ENCODE peak calls at places on chromosome 9, in six cellular contexts. One of them, this sample, is unnamed. For H3K9me3, the result is how much of the 10 kb centered on the place peaks cover.

GRCh38 chr9:125701351-125701750 is 5.7 kb downstream of the MAPKAP1 start:
- DNase-seq in left lung: no peak
- DNase-seq in mucosa of descending colon: no peak
- DNase-seq in neural progenitor cell: no peak
- DNase-seq in left ventricle myocardium inferior: no peak
- DNase-seq in esophagus squamous epithelium: no peak
- DNase-seq in this sample: no peak

GRCh38 chr9:126650404-126650804 is 36.7 kb downstream of the LMX1B start:
- DNase-seq in left lung: no peak
- DNase-seq in left ventricle myocardium inferior: no peak
- DNase-seq in mucosa of descending colon: no peak
- DNase-seq in neural progenitor cell: no peak
- DNase-seq in esophagus squamous epithelium: no peak
- DNase-seq in this sample: no peak

GRCh38 chr9:86337469-86338107 is 16.6 kb downstream of the TUT7 start:
- DNase-seq in left lung: no peak
- DNase-seq in esophagus squamous epithelium: no peak
- DNase-seq in neural progenitor cell: no peak
- DNase-seq in mucosa of descending colon: no peak
- DNase-seq in left ventricle myocardium inferior: no peak
- DNase-seq in this sample: no peak

GRCh38 chr9:90219548-90220118 is 423.0 kb downstream of the DIRAS2 start:
- DNase-seq in neural progenitor cell: peak
- DNase-seq in esophagus squamous epithelium: no peak
- DNase-seq in left lung: peak
- DNase-seq in left ventricle myocardium inferior: no peak
- DNase-seq in mucosa of descending colon: no peak
- DNase-seq in this sample: no peak

GRCh38 chr9:98766548-98766947 is 29.8 kb downstream of the ANKS6 start:
- DNase-seq in esophagus squamous epithelium: no peak
- DNase-seq in left lung: no peak
- DNase-seq in left ventricle myocardium inferior: no peak
- DNase-seq in mucosa of descending colon: no peak
- DNase-seq in neural progenitor cell: no peak
- DNase-seq in this sample: no peak

GRCh38 chr9:102069969-102070368 is 331.5 kb upstream of the GRIN3A start:
- DNase-seq in neural progenitor cell: no peak
- DNase-seq in left ventricle myocardium inferior: no peak
- DNase-seq in esophagus squamous epithelium: no peak
- DNase-seq in left lung: no peak
- DNase-seq in mucosa of descending colon: no peak
- DNase-seq in this sample: no peak

GRCh38 chr9:126534431-126535186 is 79.1 kb upstream of the LMX1B start:
- DNase-seq in neural progenitor cell: peak
- DNase-seq in mucosa of descending colon: no peak
- DNase-seq in left lung: peak
- DNase-seq in left ventricle myocardium inferior: no peak
- DNase-seq in esophagus squamous epithelium: no peak
- DNase-seq in this sample: no peak

GRCh38 chr9:87236546-87236945 is 261.1 kb upstream of the DAPK1 start:
- DNase-seq in neural progenitor cell: no peak
- DNase-seq in left lung: no peak
- DNase-seq in esophagus squamous epithelium: no peak
- DNase-seq in left ventricle myocardium inferior: no peak
- DNase-seq in mucosa of descending colon: no peak
- DNase-seq in this sample: no peak

GRCh38 chr9:32635362-32635761 is at the start of gene TAF1L:
- DNase-seq in esophagus squamous epithelium: no peak
- DNase-seq in left lung: no peak
- DNase-seq in mucosa of descending colon: no peak
- DNase-seq in neural progenitor cell: no peak
- DNase-seq in left ventricle myocardium inferior: no peak
- DNase-seq in this sample: no peak

GRCh38 chr9:124695280-124695890 is 75.7 kb downstream of the NR6A1 start:
- DNase-seq in esophagus squamous epithelium: no peak
- DNase-seq in left ventricle myocardium inferior: no peak
- DNase-seq in mucosa of descending colon: no peak
- DNase-seq in neural progenitor cell: peak
- DNase-seq in left lung: no peak
- DNase-seq in this sample: peak

GRCh38 chr9:32395483-32396216 is 11.2 kb downstream of the ACO1 start:
- DNase-seq in mucosa of descending colon: no peak
- DNase-seq in esophagus squamous epithelium: no peak
- DNase-seq in left lung: no peak
- DNase-seq in neural progenitor cell: no peak
- DNase-seq in left ventricle myocardium inferior: peak
- DNase-seq in this sample: peak

GRCh38 chr9:17204611-17205165 is 69.8 kb downstream of the CNTLN start:
- DNase-seq in mucosa of descending colon: no peak
- DNase-seq in esophagus squamous epithelium: no peak
- DNase-seq in left lung: peak
- DNase-seq in left ventricle myocardium inferior: no peak
- DNase-seq in neural progenitor cell: peak
- DNase-seq in this sample: no peak

GRCh38 chr9:17004500-17004899 is 130.3 kb upstream of the CNTLN start:
- DNase-seq in neural progenitor cell: no peak
- DNase-seq in left ventricle myocardium inferior: no peak
- DNase-seq in esophagus squamous epithelium: no peak
- DNase-seq in mucosa of descending colon: no peak
- DNase-seq in left lung: no peak
- DNase-seq in this sample: no peak

GRCh38 chr9:70120834-70121510 is 77.3 kb downstream of the MAMDC2 start:
- DNase-seq in left lung: peak
- DNase-seq in neural progenitor cell: peak
- DNase-seq in esophagus squamous epithelium: no peak
- DNase-seq in mucosa of descending colon: peak
- DNase-seq in left ventricle myocardium inferior: peak
- DNase-seq in this sample: peak

GRCh38 chr9:20292002-20292401 is 330.3 kb downstream of the MLLT3 start:
- DNase-seq in left lung: no peak
- DNase-seq in mucosa of descending colon: no peak
- DNase-seq in neural progenitor cell: no peak
- DNase-seq in esophagus squamous epithelium: no peak
- DNase-seq in left ventricle myocardium inferior: no peak
- DNase-seq in this sample: no peak

GRCh38 chr9:97567182-97567893 is 65.8 kb downstream of the TSTD2 start:
- DNase-seq in left lung: no peak
- DNase-seq in mucosa of descending colon: no peak
- DNase-seq in neural progenitor cell: no peak
- DNase-seq in left ventricle myocardium inferior: no peak
- DNase-seq in esophagus squamous epithelium: no peak
- DNase-seq in this sample: no peak

GRCh38 chr9:6811436-6811835 is 53.7 kb downstream of the KDM4C start:
- DNase-seq in left lung: no peak
- DNase-seq in neural progenitor cell: no peak
- DNase-seq in esophagus squamous epithelium: no peak
- DNase-seq in mucosa of descending colon: no peak
- DNase-seq in left ventricle myocardium inferior: no peak
- DNase-seq in this sample: no peak

GRCh38 chr9:13810510-13810909 is 503.4 kb downstream of the NFIB start:
- DNase-seq in mucosa of descending colon: no peak
- DNase-seq in left lung: peak
- DNase-seq in neural progenitor cell: no peak
- DNase-seq in esophagus squamous epithelium: no peak
- DNase-seq in left ventricle myocardium inferior: no peak
- DNase-seq in this sample: no peak

GRCh38 chr9:95516221-95516735 is 493 bp downstream of the PTCH1 start:
- DNase-seq in mucosa of descending colon: no peak
- DNase-seq in esophagus squamous epithelium: no peak
- DNase-seq in left ventricle myocardium inferior: no peak
- DNase-seq in left lung: no peak
- DNase-seq in neural progenitor cell: peak
- DNase-seq in this sample: no peak

GRCh38 chr9:126505697-126506346 is 107.9 kb upstream of the LMX1B start:
- DNase-seq in mucosa of descending colon: no peak
- DNase-seq in left ventricle myocardium inferior: no peak
- DNase-seq in neural progenitor cell: no peak
- DNase-seq in left lung: no peak
- DNase-seq in esophagus squamous epithelium: no peak
- DNase-seq in this sample: peak

GRCh38 chr9:33375238-33375840 is 27.0 kb downstream of the AQP7 start:
- DNase-seq in left lung: no peak
- DNase-seq in mucosa of descending colon: no peak
- DNase-seq in neural progenitor cell: peak
- DNase-seq in esophagus squamous epithelium: no peak
- DNase-seq in left ventricle myocardium inferior: no peak
- DNase-seq in this sample: no peak

GRCh38 chr9:38347946-38348345 is 44.6 kb upstream of the ALDH1B1 start:
- DNase-seq in esophagus squamous epithelium: no peak
- DNase-seq in left ventricle myocardium inferior: no peak
- DNase-seq in mucosa of descending colon: no peak
- DNase-seq in neural progenitor cell: no peak
- DNase-seq in left lung: no peak
- DNase-seq in this sample: no peak

GRCh38 chr9:31700252-31701045 is 684.0 kb upstream of the ACO1 start:
- DNase-seq in left ventricle myocardium inferior: no peak
- DNase-seq in esophagus squamous epithelium: no peak
- DNase-seq in left lung: no peak
- DNase-seq in neural progenitor cell: no peak
- DNase-seq in mucosa of descending colon: no peak
- DNase-seq in this sample: no peak

GRCh38 chr9:131062979-131063378 is 33.4 kb upstream of the AIF1L start:
- DNase-seq in neural progenitor cell: no peak
- DNase-seq in left ventricle myocardium inferior: no peak
- DNase-seq in mucosa of descending colon: no peak
- DNase-seq in left lung: no peak
- DNase-seq in esophagus squamous epithelium: no peak
- DNase-seq in this sample: no peak
- H3K4me3 ChIP-seq in neural progenitor cell: no peak
- H3K4me3 ChIP-seq in left ventricle myocardium inferior: no peak
- H3K4me3 ChIP-seq in mucosa of descending colon: no peak
- H3K4me3 ChIP-seq in left lung: no peak
- H3K4me3 ChIP-seq in esophagus squamous epithelium: no peak
- H3K4me3 ChIP-seq in this sample: no peak

GRCh38 chr9:1456301-1456999 is 406.3 kb downstream of the DMRT2 start:
- DNase-seq in left lung: no peak
- DNase-seq in neural progenitor cell: no peak
- DNase-seq in esophagus squamous epithelium: no peak
- DNase-seq in mucosa of descending colon: no peak
- DNase-seq in left ventricle myocardium inferior: no peak
- DNase-seq in this sample: no peak

GRCh38 chr9:1454211-1454979 is 404.2 kb downstream of the DMRT2 start:
- DNase-seq in esophagus squamous epithelium: no peak
- DNase-seq in neural progenitor cell: no peak
- DNase-seq in mucosa of descending colon: no peak
- DNase-seq in left ventricle myocardium inferior: no peak
- DNase-seq in left lung: no peak
- DNase-seq in this sample: no peak

GRCh38 chr9:1457460-1457859 is 407.3 kb downstream of the DMRT2 start:
- DNase-seq in left lung: no peak
- DNase-seq in neural progenitor cell: no peak
- DNase-seq in left ventricle myocardium inferior: no peak
- DNase-seq in esophagus squamous epithelium: no peak
- DNase-seq in mucosa of descending colon: no peak
- DNase-seq in this sample: no peak

GRCh38 chr9:1454980-1455367 is 404.8 kb downstream of the DMRT2 start:
- DNase-seq in left lung: no peak
- DNase-seq in mucosa of descending colon: no peak
- DNase-seq in neural progenitor cell: no peak
- DNase-seq in left ventricle myocardium inferior: no peak
- DNase-seq in esophagus squamous epithelium: no peak
- DNase-seq in this sample: no peak

DNA sequence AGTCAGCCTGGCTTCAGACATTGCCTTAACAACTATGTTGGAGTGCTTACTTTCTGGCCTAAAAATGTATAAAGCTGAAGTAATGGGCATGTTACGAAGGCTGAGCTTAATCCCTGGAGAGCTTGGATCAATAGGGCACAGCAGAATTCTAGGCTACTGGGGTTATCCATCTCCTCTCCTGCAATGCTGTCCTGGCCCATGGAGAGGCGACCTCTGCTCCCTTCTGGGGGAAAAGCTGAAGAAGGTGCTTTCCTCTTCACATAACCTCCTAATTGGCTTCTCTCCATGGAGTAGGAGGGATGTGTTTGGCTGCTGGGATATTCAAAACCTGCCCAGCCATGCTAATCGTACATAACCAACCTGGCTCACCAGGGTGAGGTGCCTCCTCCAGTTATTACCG is 403.5 kb downstream of the DMRT2 start:
- DNase-seq in neural progenitor cell: no peak
- DNase-seq in left lung: no peak
- DNase-seq in left ventricle myocardium inferior: no peak
- DNase-seq in esophagus squamous epithelium: no peak
- DNase-seq in mucosa of descending colon: no peak
- DNase-seq in this sample: no peak
- H3K9me3 ChIP-seq in neural progenitor cell: under half
- H3K9me3 ChIP-seq in left lung: under half
- H3K9me3 ChIP-seq in left ventricle myocardium inferior: under half
- H3K9me3 ChIP-seq in esophagus squamous epithelium: under half
- H3K9me3 ChIP-seq in mucosa of descending colon: under half
- H3K9me3 ChIP-seq in this sample: under half

GRCh38 chr9:114157516-114158176 is 2.3 kb downstream of the COL27A1 start:
- DNase-seq in left ventricle myocardium inferior: no peak
- DNase-seq in esophagus squamous epithelium: no peak
- DNase-seq in mucosa of descending colon: no peak
- DNase-seq in neural progenitor cell: no peak
- DNase-seq in left lung: no peak
- DNase-seq in this sample: no peak

GRCh38 chr9:114155263-114155966 is at the start of gene COL27A1:
- DNase-seq in mucosa of descending colon: peak
- DNase-seq in neural progenitor cell: peak
- DNase-seq in left ventricle myocardium inferior: peak
- DNase-seq in esophagus squamous epithelium: no peak
- DNase-seq in left lung: peak
- DNase-seq in this sample: no peak

GRCh38 chr9:114155967-114156294 is 594 bp downstream of the COL27A1 start:
- DNase-seq in esophagus squamous epithelium: no peak
- DNase-seq in left ventricle myocardium inferior: no peak
- DNase-seq in neural progenitor cell: peak
- DNase-seq in mucosa of descending colon: no peak
- DNase-seq in left lung: peak
- DNase-seq in this sample: no peak

GRCh38 chr9:114156658-114157421 is 1.5 kb downstream of the COL27A1 start:
- DNase-seq in esophagus squamous epithelium: no peak
- DNase-seq in left lung: peak
- DNase-seq in mucosa of descending colon: no peak
- DNase-seq in neural progenitor cell: peak
- DNase-seq in left ventricle myocardium inferior: peak
- DNase-seq in this sample: no peak

DNA sequence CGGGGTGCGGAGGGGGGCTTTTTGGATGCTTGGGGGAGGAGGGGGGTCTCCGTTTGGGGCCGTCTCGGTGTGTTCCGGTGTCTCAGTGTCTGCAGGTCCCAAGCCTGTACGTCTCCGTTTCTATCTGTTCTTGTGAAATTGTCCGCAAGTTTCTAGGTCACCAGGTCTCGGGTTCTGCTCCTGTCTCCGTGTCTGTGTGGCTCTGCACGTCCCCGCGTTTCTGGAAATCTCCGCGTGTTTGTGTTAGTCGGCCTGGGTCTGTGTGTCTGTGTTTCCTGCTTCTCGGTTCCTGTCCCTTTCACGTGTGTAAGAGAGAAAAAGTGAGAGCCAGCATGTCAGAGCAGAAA is 947 bp downstream of the COL27A1 start:
- DNase-seq in mucosa of descending colon: no peak
- DNase-seq in neural progenitor cell: no peak
- DNase-seq in esophagus squamous epithelium: no peak
- DNase-seq in left lung: no peak
- DNase-seq in left ventricle myocardium inferior: no peak
- DNase-seq in this sample: no peak
- H3K4me3 ChIP-seq in mucosa of descending colon: no peak
- H3K4me3 ChIP-seq in neural progenitor cell: peak
- H3K4me3 ChIP-seq in esophagus squamous epithelium: peak
- H3K4me3 ChIP-seq in left lung: peak
- H3K4me3 ChIP-seq in left ventricle myocardium inferior: peak
- H3K4me3 ChIP-seq in this sample: peak

GRCh38 chr9:34653131-34653530 is 1.1 kb downstream of the IL11RA start:
- DNase-seq in left lung: no peak
- DNase-seq in left ventricle myocardium inferior: no peak
- DNase-seq in mucosa of descending colon: no peak
- DNase-seq in esophagus squamous epithelium: no peak
- DNase-seq in neural progenitor cell: no peak
- DNase-seq in this sample: no peak
- H3K9me3 ChIP-seq in left lung: under half
- H3K9me3 ChIP-seq in left ventricle myocardium inferior: under half
- H3K9me3 ChIP-seq in mucosa of descending colon: under half
- H3K9me3 ChIP-seq in esophagus squamous epithelium: under half
- H3K9me3 ChIP-seq in neural progenitor cell: under half
- H3K9me3 ChIP-seq in this sample: under half